ENCODE peak calls at places on chromosomes 1 and 21, in five cellular contexts. One of them, this sample, is unnamed.

GRCh38 chr1:26132128-26132824 is 20.7 kb downstream of the PDIK1L start:
- DNase-seq in hepatocyte: no peak
- DNase-seq in A549: no peak
- DNase-seq in IMR-90: no peak
- DNase-seq in OCI-LY7: no peak
- DNase-seq in this sample: no peak

GRCh38 chr1:218700666-218701065 is 355.5 kb downstream of the TGFB2 start:
- DNase-seq in hepatocyte: no peak
- DNase-seq in A549: no peak
- DNase-seq in IMR-90: no peak
- DNase-seq in OCI-LY7: no peak
- DNase-seq in this sample: no peak

GRCh38 chr21:32626633-32627196 is 14.5 kb upstream of the CFAP298 start:
- DNase-seq in hepatocyte: no peak
- DNase-seq in A549: no peak
- DNase-seq in IMR-90: peak
- DNase-seq in OCI-LY7: no peak
- DNase-seq in this sample: peak

GRCh38 chr21:41975391-41976272 is 21.8 kb upstream of the C2CD2 start:
- DNase-seq in hepatocyte: no peak
- DNase-seq in A549: no peak
- DNase-seq in IMR-90: no peak
- DNase-seq in OCI-LY7: no peak
- DNase-seq in this sample: peak

GRCh38 chr1:154599658-154600057 is 8.3 kb downstream of the ADAR start:
- DNase-seq in hepatocyte: no peak
- DNase-seq in A549: no peak
- DNase-seq in IMR-90: peak
- DNase-seq in OCI-LY7: no peak
- DNase-seq in this sample: no peak

GRCh38 chr1:3658231-3658615 is 5.9 kb downstream of the TP73 start:
- DNase-seq in hepatocyte: no peak
- DNase-seq in A549: no peak
- DNase-seq in IMR-90: no peak
- DNase-seq in OCI-LY7: no peak
- DNase-seq in this sample: no peak

GRCh38 chr1:151612506-151613274 is 840 bp downstream of the SNX27 start:
- DNase-seq in hepatocyte: peak
- DNase-seq in A549: no peak
- DNase-seq in IMR-90: no peak
- DNase-seq in OCI-LY7: peak
- DNase-seq in this sample: peak

GRCh38 chr1:77846966-77847365 is 41.5 kb upstream of the NEXN start:
- DNase-seq in hepatocyte: no peak
- DNase-seq in A549: no peak
- DNase-seq in IMR-90: no peak
- DNase-seq in OCI-LY7: no peak
- DNase-seq in this sample: no peak

GRCh38 chr1:87867631-87868030 is 539.0 kb downstream of the LMO4 start:
- DNase-seq in hepatocyte: no peak
- DNase-seq in A549: no peak
- DNase-seq in IMR-90: peak
- DNase-seq in OCI-LY7: no peak
- DNase-seq in this sample: no peak

GRCh38 chr1:24894002-24894401 is 36.1 kb downstream of the RUNX3 start:
- DNase-seq in hepatocyte: no peak
- DNase-seq in A549: no peak
- DNase-seq in IMR-90: no peak
- DNase-seq in OCI-LY7: no peak
- DNase-seq in this sample: no peak

GRCh38 chr1:214676747-214677146 is 73.8 kb downstream of the CENPF start:
- DNase-seq in hepatocyte: no peak
- DNase-seq in A549: no peak
- DNase-seq in IMR-90: no peak
- DNase-seq in OCI-LY7: no peak
- DNase-seq in this sample: no peak
- H3K4me2 ChIP-seq in hepatocyte: no peak
- H3K4me2 ChIP-seq in A549: no peak
- H3K4me2 ChIP-seq in IMR-90: no peak
- H3K4me2 ChIP-seq in OCI-LY7: no peak
- H3K4me2 ChIP-seq in this sample: no peak

GRCh38 chr1:40979241-40980067 is at the start of gene CTPS1:
- DNase-seq in hepatocyte: peak
- DNase-seq in A549: peak
- DNase-seq in IMR-90: peak
- DNase-seq in OCI-LY7: peak
- DNase-seq in this sample: peak

GRCh38 chr1:40981702-40982448 is 2.4 kb downstream of the CTPS1 start:
- DNase-seq in hepatocyte: no peak
- DNase-seq in A549: no peak
- DNase-seq in IMR-90: no peak
- DNase-seq in OCI-LY7: no peak
- DNase-seq in this sample: peak

GRCh38 chr1:40980453-40981121 is 1.1 kb downstream of the CTPS1 start:
- DNase-seq in hepatocyte: peak
- DNase-seq in A549: no peak
- DNase-seq in IMR-90: peak
- DNase-seq in OCI-LY7: peak
- DNase-seq in this sample: no peak

GRCh38 chr1:40978886-40979240 is 633 bp upstream of the CTPS1 start:
- DNase-seq in hepatocyte: no peak
- DNase-seq in A549: no peak
- DNase-seq in IMR-90: no peak
- DNase-seq in OCI-LY7: no peak
- DNase-seq in this sample: no peak

DNA sequence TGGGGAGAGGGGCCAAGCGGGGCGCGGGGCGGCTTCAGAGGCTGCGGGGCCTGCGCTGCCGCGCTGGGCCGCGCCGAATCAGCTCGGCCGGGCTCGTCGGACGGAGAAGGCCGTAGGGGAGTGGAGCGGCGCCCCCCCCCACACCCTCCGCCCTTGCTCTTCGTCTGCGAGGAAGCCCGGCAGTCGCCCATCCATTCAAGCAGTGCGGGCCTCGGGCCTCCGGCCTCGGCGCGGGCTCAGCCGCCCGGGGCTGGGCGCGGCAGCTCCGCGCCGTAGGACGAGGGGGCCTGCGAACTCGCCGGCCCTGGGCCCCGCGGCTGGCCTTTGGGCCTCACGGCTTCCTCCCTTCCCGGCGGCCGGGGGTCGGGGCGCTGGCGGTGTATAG is 564 bp downstream of the CTPS1 start:
- DNase-seq in hepatocyte: no peak
- DNase-seq in A549: no peak
- DNase-seq in IMR-90: no peak
- DNase-seq in OCI-LY7: peak
- DNase-seq in this sample: no peak
- TF ChIP-seq CTCF in hepatocyte: no peak
- TF ChIP-seq CTCF in A549: no peak
- TF ChIP-seq CTCF in IMR-90: no peak
- TF ChIP-seq CTCF in OCI-LY7: no peak
- TF ChIP-seq CTCF in this sample: no peak

GRCh38 chr1:168906367-168906766 is 177.4 kb upstream of the DPT start:
- DNase-seq in hepatocyte: no peak
- DNase-seq in A549: no peak
- DNase-seq in IMR-90: no peak
- DNase-seq in OCI-LY7: no peak
- DNase-seq in this sample: no peak

GRCh38 chr1:168905631-168906030 is 176.6 kb upstream of the DPT start:
- DNase-seq in hepatocyte: no peak
- DNase-seq in A549: no peak
- DNase-seq in IMR-90: no peak
- DNase-seq in OCI-LY7: no peak
- DNase-seq in this sample: no peak

GRCh38 chr1:168907781-168908180 is 178.8 kb upstream of the DPT start:
- DNase-seq in hepatocyte: no peak
- DNase-seq in A549: no peak
- DNase-seq in IMR-90: no peak
- DNase-seq in OCI-LY7: no peak
- DNase-seq in this sample: no peak

GRCh38 chr1:168903237-168903830 is 174.3 kb upstream of the DPT start:
- DNase-seq in hepatocyte: no peak
- DNase-seq in A549: no peak
- DNase-seq in IMR-90: no peak
- DNase-seq in OCI-LY7: no peak
- DNase-seq in this sample: no peak

DNA sequence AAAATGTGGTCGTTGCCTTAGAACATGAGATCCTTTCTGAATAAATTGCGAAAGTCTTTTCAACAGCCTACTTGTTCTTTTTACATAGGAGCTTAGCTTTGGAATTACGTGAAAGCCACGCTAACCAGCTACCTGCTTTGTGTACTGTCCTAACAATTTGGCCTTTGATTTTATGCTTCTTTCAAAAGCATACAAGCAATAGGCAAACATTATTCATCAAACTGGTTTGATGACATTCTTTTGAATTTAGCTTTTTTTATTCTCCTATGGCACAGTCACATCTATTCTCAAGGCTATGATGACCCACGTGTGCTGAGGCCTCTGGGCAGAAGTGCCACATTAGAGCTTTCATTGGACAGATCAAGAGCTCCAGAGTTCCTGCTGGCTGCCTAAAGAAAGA is 178.0 kb upstream of the DPT start:
- DNase-seq in hepatocyte: peak
- DNase-seq in A549: no peak
- DNase-seq in IMR-90: no peak
- DNase-seq in OCI-LY7: no peak
- DNase-seq in this sample: no peak
- H3K4me2 ChIP-seq in hepatocyte: peak
- H3K4me2 ChIP-seq in A549: no peak
- H3K4me2 ChIP-seq in IMR-90: no peak
- H3K4me2 ChIP-seq in OCI-LY7: no peak
- H3K4me2 ChIP-seq in this sample: no peak

DNA sequence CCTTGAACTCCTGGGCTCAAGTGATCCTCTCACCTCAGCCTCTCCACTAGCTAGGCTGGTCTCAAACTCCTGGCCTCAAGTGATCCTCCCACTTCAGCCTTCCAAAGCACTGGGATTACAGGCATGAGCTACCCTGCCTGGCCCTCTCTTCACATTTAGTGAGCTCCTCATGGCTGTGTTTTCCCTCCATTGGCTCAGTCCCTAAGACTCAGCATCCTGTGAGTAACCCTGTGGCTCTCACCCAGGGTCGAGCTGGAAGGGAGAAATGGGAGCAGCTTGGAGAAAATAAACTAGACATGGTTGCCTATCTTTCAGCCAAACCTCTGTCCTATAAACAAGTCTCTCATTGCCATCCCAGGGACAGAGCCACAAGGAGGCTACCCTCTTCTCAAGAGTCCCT is 17.5 kb downstream of the NCF2 start:
- DNase-seq in hepatocyte: no peak
- DNase-seq in A549: no peak
- DNase-seq in IMR-90: peak
- DNase-seq in OCI-LY7: no peak
- DNase-seq in this sample: no peak
- TF ChIP-seq CTCF in hepatocyte: no peak
- TF ChIP-seq CTCF in A549: no peak
- TF ChIP-seq CTCF in IMR-90: no peak
- TF ChIP-seq CTCF in OCI-LY7: no peak
- TF ChIP-seq CTCF in this sample: no peak

GRCh38 chr1:21925334-21925940 is 11.7 kb downstream of the HSPG2 start:
- DNase-seq in hepatocyte: no peak
- DNase-seq in A549: no peak
- DNase-seq in IMR-90: no peak
- DNase-seq in OCI-LY7: no peak
- DNase-seq in this sample: peak

GRCh38 chr1:21921100-21921875 is 15.8 kb downstream of the HSPG2 start:
- DNase-seq in hepatocyte: peak
- DNase-seq in A549: no peak
- DNase-seq in IMR-90: no peak
- DNase-seq in OCI-LY7: no peak
- DNase-seq in this sample: peak

GRCh38 chr1:21924503-21925005 is 12.6 kb downstream of the HSPG2 start:
- DNase-seq in hepatocyte: peak
- DNase-seq in A549: no peak
- DNase-seq in IMR-90: no peak
- DNase-seq in OCI-LY7: no peak
- DNase-seq in this sample: peak

GRCh38 chr1:21919520-21919919 is 17.6 kb downstream of the HSPG2 start:
- DNase-seq in hepatocyte: no peak
- DNase-seq in A549: no peak
- DNase-seq in IMR-90: peak
- DNase-seq in OCI-LY7: no peak
- DNase-seq in this sample: peak

GRCh38 chr1:21922103-21923014 is 14.8 kb downstream of the HSPG2 start:
- DNase-seq in hepatocyte: peak
- DNase-seq in A549: no peak
- DNase-seq in IMR-90: no peak
- DNase-seq in OCI-LY7: no peak
- DNase-seq in this sample: no peak
- H3K4me2 ChIP-seq in hepatocyte: peak
- H3K4me2 ChIP-seq in A549: peak
- H3K4me2 ChIP-seq in IMR-90: no peak
- H3K4me2 ChIP-seq in OCI-LY7: no peak
- H3K4me2 ChIP-seq in this sample: no peak

DNA sequence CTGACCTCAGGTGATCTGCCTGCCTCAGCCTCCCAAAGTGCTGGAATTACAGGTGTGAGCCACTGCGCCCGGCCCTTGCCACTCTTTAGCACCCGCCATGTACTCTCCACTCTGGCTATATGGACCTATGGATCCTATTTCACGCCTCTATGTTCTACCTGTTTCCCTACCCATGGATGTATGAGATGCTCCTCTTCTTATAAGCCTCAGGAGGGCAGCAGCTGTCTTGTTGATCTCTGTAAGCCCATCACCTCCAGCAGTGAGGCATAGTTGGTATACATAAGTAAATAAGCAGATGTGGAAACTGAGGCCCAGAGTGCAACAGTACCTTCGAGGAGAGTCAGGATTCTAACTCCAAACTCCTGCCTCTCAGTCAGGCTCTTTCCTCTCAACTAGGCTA is 24.7 kb upstream of the ARTN start:
- DNase-seq in hepatocyte: no peak
- DNase-seq in A549: no peak
- DNase-seq in IMR-90: no peak
- DNase-seq in OCI-LY7: no peak
- DNase-seq in this sample: no peak
- TF ChIP-seq CTCF in hepatocyte: no peak
- TF ChIP-seq CTCF in A549: no peak
- TF ChIP-seq CTCF in IMR-90: no peak
- TF ChIP-seq CTCF in OCI-LY7: peak
- TF ChIP-seq CTCF in this sample: no peak

This sample was measured in osteoblast.